ENCODE peak calls at places on chromosomes 13 and 19, in five cellular contexts. R is activated T-cell treated with anti-CD3 and anti-CD28 coated beads, Interleukin-2, amount 50 U/mL, for 72 hours; K is psoas muscle; S is ELR; F is NCI-H1930. L is an unnamed sample.

GRCh38 chr19:58304748-58305064 is 471 bp upstream of the ERVK3-1 start:
- DNase-seq in R (no peak), K (no peak), S (no peak), F (no peak), L (no peak)

GRCh38 chr13:110327036-110327790 is 20.1 kb downstream of the COL4A2 start:
- DNase-seq in R (no peak), K (no peak), S (no peak), F (no peak), L (no peak)

GRCh38 chr13:40993119-40993518 is 26.0 kb downstream of the ELF1 start:
- DNase-seq in R (no peak), K (no peak), S (no peak), F (peak; percentile 12), L (no peak)

GRCh38 chr13:104571161-104571889 is 1505.1 kb upstream of the SLC10A2 start:
- DNase-seq in R (no peak), K (peak; percentile 56), S (peak; percentile 72), F (peak; percentile 19), L (peak; percentile 86)

GRCh38 chr13:93116809-93117208 is 109.8 kb upstream of the GPC6 start:
- DNase-seq in R (no peak), K (no peak), S (no peak), F (no peak), L (no peak)

GRCh38 chr19:40716031-40716654 is 543 bp downstream of the COQ8B start:
- DNase-seq in R (peak; percentile 86), K (no peak), S (peak; percentile 94), F (no peak), L (peak; percentile 75)

GRCh38 chr13:97346097-97346496 is 87.9 kb upstream of the RAP2A start:
- DNase-seq in R (no peak), K (no peak), S (no peak), F (no peak), L (no peak)

GRCh38 chr19:35671818-35672217 is 5.5 kb downstream of the UPK1A start:
- DNase-seq in R (no peak), K (no peak), S (no peak), F (no peak), L (no peak)

GRCh38 chr13:44541601-44542000 is 34.5 kb downstream of the TSC22D1 start:
- DNase-seq in R (no peak), K (no peak), S (no peak), F (no peak), L (no peak)

GRCh38 chr13:97141564-97142005 is 80.5 kb upstream of the MBNL2 start:
- DNase-seq in R (peak; percentile 37), K (no peak), S (peak; percentile 92), F (no peak), L (peak; percentile 70)

L was measured in right atrium auricular region.